ENCODE peak calls at places on chromosome 17, in ten cellular contexts. T is non-pigmented ciliary epithelial cell, P is NCI-H774, C is neural crest cell, G is posterior cingulate gyrus, E is NCI-H524, R is fibroblast of lung, L is pons, U is NCI-H1092, A is DMS79 treated with DMSO at 0.1 percent for 48 hours. F is an unnamed sample.

GRCh38 chr17:45405250-45406086 is 27.2 kb downstream of the ARHGAP27 start:
- DNase-seq in U (no peak), E (no peak), C (peak; percentile 42), L (no peak), A (no peak), R (peak; percentile 15), P (no peak), G (peak; percentile 71), T (no peak), F (no peak)

GRCh38 chr17:82188001-82188961 is 24.4 kb downstream of the CCDC57 start:
- DNase-seq in A (no peak), P (no peak), R (no peak), C (no peak), T (no peak), U (no peak), L (no peak), G (peak; percentile 80), E (no peak), F (no peak)

GRCh38 chr17:19897108-19897854 is 29.5 kb upstream of the ULK2 start:
- DNase-seq in C (no peak), A (peak; percentile 8), R (no peak), P (no peak), U (peak; percentile 27), T (no peak), E (no peak), L (no peak), G (no peak), F (no peak)

GRCh38 chr17:1112875-1113274 is 66.9 kb downstream of the ABR start:
- DNase-seq in E (no peak), T (no peak), G (peak; percentile 72), U (no peak), A (no peak), L (no peak), C (no peak), R (no peak), P (no peak), F (no peak)

GRCh38 chr17:83152745-83153611 is 73.6 kb downstream of the METRNL start:
- DNase-seq in R (no peak), T (no peak), U (no peak), C (no peak), L (peak; percentile 27), G (peak; percentile 91), A (no peak), E (no peak), P (peak; percentile 5), F (no peak)

GRCh38 chr17:39018267-39019134 is 51.3 kb upstream of the FBXO47 start:
- DNase-seq in A (no peak), C (no peak), P (no peak), R (no peak), T (no peak), E (no peak), L (peak; percentile 47), G (no peak), U (no peak), F (no peak)

GRCh38 chr17:64457156-64457555 is 8.2 kb downstream of the MILR1 start:
- DNase-seq in A (peak; percentile 1), G (no peak), C (no peak), U (no peak), R (peak; percentile 84), T (peak; percentile 52), L (no peak), E (no peak), P (no peak), F (no peak)

GRCh38 chr17:2055494-2056220 is 754 bp downstream of the HIC1 start:
- DNase-seq in E (no peak), T (no peak), U (no peak), R (no peak), C (no peak), P (no peak), A (no peak), L (no peak), G (no peak), F (no peak)

GRCh38 chr17:58808609-58809563 is 53.2 kb downstream of the PPM1E start:
- DNase-seq in R (no peak), U (no peak), T (no peak), G (no peak), L (no peak), E (no peak), C (no peak), A (no peak), P (no peak), F (no peak)

GRCh38 chr17:54372071-54372720 is 528.5 kb upstream of the TOM1L1 start:
- DNase-seq in C (no peak), U (no peak), P (no peak), G (no peak), L (no peak), E (no peak), A (no peak), R (no peak), T (no peak), F (no peak)

GRCh38 chr17:68178831-68179230 is 69.0 kb upstream of the AMZ2 start:
- DNase-seq in E (no peak), R (no peak), L (no peak), T (no peak), A (no peak), G (no peak), P (no peak), U (no peak), C (no peak), F (no peak)

GRCh38 chr17:3845361-3845753 is 689 bp downstream of the NCBP3 start:
- DNase-seq in A (no peak), L (no peak), G (peak; percentile 81), T (no peak), U (no peak), P (no peak), E (no peak), C (no peak), R (peak; percentile 15), F (no peak)

GRCh38 chr17:19744922-19745757 is 3.0 kb downstream of the ALDH3A1 start:
- DNase-seq in G (peak; percentile 99), P (peak; percentile 56), U (peak; percentile 64), C (peak; percentile 99), E (peak; percentile 62), L (peak; percentile 80), A (no peak), T (no peak), R (peak; percentile 60), F (no peak)

GRCh38 chr17:19413725-19414124 is 2.7 kb downstream of the RNF112 start:
- DNase-seq in E (no peak), P (no peak), U (no peak), A (no peak), T (no peak), R (no peak), C (no peak), G (peak; percentile 53), L (no peak), F (no peak)

GRCh38 chr17:27566673-27567562 is 64.1 kb upstream of the LGALS9 start:
- DNase-seq in C (no peak), U (no peak), G (peak; percentile 12), R (no peak), E (no peak), T (no peak), A (no peak), L (no peak), P (no peak), F (no peak)

GRCh38 chr17:41518031-41518430 is 659 bp downstream of the KRT15 start:
- DNase-seq in E (no peak), U (no peak), L (no peak), T (no peak), G (peak; percentile 56), R (no peak), C (no peak), A (no peak), P (no peak), F (no peak)

F was measured in H4.